ENCODE peak calls at places on chromosomes 4 and X, in six cellular contexts. U, Y, J, V, A and N are unnamed samples.

GRCh38 chr4:150089732-150090131 is 11.5 kb downstream of the DCLK2 start:
- DNase-seq in U (no peak), J (no peak), V (no peak), Y (no peak), A (no peak), N (no peak)

GRCh38 chr4:116839826-116840225 is 245.6 kb downstream of the TRAM1L1 start:
- DNase-seq in J (peak; percentile 29), V (no peak), Y (no peak), U (no peak), A (no peak), N (no peak)

GRCh38 chr4:94892051-94892450 is 134.3 kb downstream of the BMPR1B start:
- DNase-seq in V (no peak), J (peak; percentile 7), A (peak; percentile 2), U (no peak), Y (no peak), N (no peak)

GRCh38 chrX:136718091-136718490 is 62.6 kb downstream of the ARHGEF6 start:
- DNase-seq in V (no peak), J (no peak), U (no peak), Y (no peak), A (no peak), N (no peak)

GRCh38 chrX:13226214-13226613 is 93.6 kb downstream of the ATXN3L start:
- DNase-seq in Y (no peak), V (no peak), A (no peak), J (no peak), U (no peak), N (no peak)

GRCh38 chr4:60223098-60223497 is 977.0 kb upstream of the ADGRL3 start:
- DNase-seq in A (no peak), Y (no peak), V (no peak), U (no peak), J (peak; percentile 74), N (no peak)

GRCh38 chr4:6530301-6530700 is 44.7 kb upstream of the MAN2B2 start:
- DNase-seq in Y (no peak), A (no peak), J (no peak), U (no peak), V (no peak), N (no peak)

GRCh38 chr4:26459054-26459755 is 31.1 kb downstream of the CCKAR start:
- DNase-seq in U (no peak), A (peak; percentile 70), V (no peak), J (peak; percentile 83), Y (peak; percentile 27), N (no peak)

GRCh38 chr4:83113429-83113786 is 1.1 kb downstream of the PLAC8 start:
- DNase-seq in V (no peak), J (no peak), U (no peak), A (no peak), Y (no peak), N (no peak)

GRCh38 chrX:111360839-111361238 is 51.2 kb downstream of the DCX start:
- DNase-seq in V (no peak), J (no peak), U (peak; percentile 14), A (peak; percentile 1), Y (peak; percentile 4), N (no peak)

GRCh38 chrX:40108084-40108958 is 10.6 kb upstream of the BCOR start:
- DNase-seq in V (no peak), Y (no peak), A (no peak), J (peak; percentile 25), U (peak; percentile 31), N (no peak)

GRCh38 chr4:159608434-159608833 is 505.6 kb downstream of the RAPGEF2 start:
- DNase-seq in J (no peak), U (no peak), A (no peak), V (no peak), Y (peak; percentile 44), N (no peak)